ENCODE peak calls at places on chromosomes 5 and 9, in ten cellular contexts. V is H54; I is EL; B is CD4-positive, CD25-positive, alpha-beta regulatory T cell; P is WERI-Rb-1; X is ascending aorta; K is kidney; T is mammary epithelial cell; O is LoVo; U is cardiac muscle cell. G is an unnamed sample.
A peak's percentile ranks its signal among the peaks of the same experiment; 100 is the strongest.

GRCh38 chr9:137252555-137253506 is 1.7 kb downstream of the STPG3 start:
- DNase-seq in T (no peak), P (peak; percentile 55), K (no peak), I (no peak), B (no peak), V (no peak), O (no peak), X (no peak), U (peak; percentile 52), G (no peak)

GRCh38 chr5:105726093-105726492 is 1944.6 kb downstream of the EFNA5 start:
- DNase-seq in V (no peak), T (no peak), X (no peak), U (no peak), I (no peak), O (no peak), B (no peak), P (no peak), K (no peak), G (no peak)

GRCh38 chr5:68139601-68140441 is 75.7 kb upstream of the PIK3R1 start:
- DNase-seq in U (no peak), V (no peak), P (no peak), T (peak; percentile 39), X (no peak), O (no peak), I (no peak), B (no peak), K (no peak), G (no peak)

GRCh38 chr5:176822426-176823075 is 12.2 kb downstream of the UNC5A start:
- DNase-seq in P (peak; percentile 56), V (peak; percentile 54), O (peak; percentile 89), U (no peak), I (no peak), B (no peak), T (no peak), K (no peak), X (no peak), G (no peak)

GRCh38 chr5:177431317-177432142 is 5.1 kb downstream of the GRK6 start:
- DNase-seq in U (no peak), B (peak; percentile 80), I (no peak), K (peak; percentile 86), V (no peak), T (no peak), P (no peak), X (no peak), O (no peak), G (no peak)

GRCh38 chr5:65334077-65334476 is 147.6 kb downstream of the ADAMTS6 start:
- DNase-seq in X (no peak), O (peak; percentile 42), K (no peak), B (no peak), I (no peak), P (no peak), V (no peak), U (peak; percentile 46), T (peak; percentile 56), G (no peak)

GRCh38 chr5:146338774-146339714 is at the start of gene POU4F3:
- DNase-seq in I (no peak), V (no peak), X (no peak), B (no peak), P (peak; percentile 58), U (peak; percentile 34), T (no peak), O (no peak), K (no peak), G (no peak)

GRCh38 chr9:81871695-81872094 is 56.5 kb upstream of the SPATA31D4 start:
- DNase-seq in U (no peak), V (peak; percentile 62), O (no peak), I (peak; percentile 80), X (no peak), P (no peak), K (no peak), B (no peak), T (peak; percentile 56), G (peak; percentile 40)

GRCh38 chr5:76715734-76716455 is at the start of gene F2R:
- DNase-seq in I (peak; percentile 78), U (peak; percentile 80), O (peak; percentile 61), K (peak; percentile 82), T (peak; percentile 44), X (peak; percentile 69), P (peak; percentile 72), V (peak; percentile 65), B (peak; percentile 36), G (peak; percentile 38)

GRCh38 chr5:59724482-59725392 is 168.8 kb downstream of the PDE4D start:
- DNase-seq in K (no peak), I (peak; percentile 56), V (peak; percentile 23), O (peak; percentile 41), B (no peak), U (peak; percentile 60), T (peak; percentile 35), P (peak; percentile 62), X (no peak), G (no peak)

GRCh38 chr5:167987490-167988270 is 303.8 kb upstream of the WWC1 start:
- DNase-seq in P (no peak), O (no peak), B (no peak), K (no peak), U (no peak), X (no peak), I (no peak), T (no peak), V (no peak), G (no peak)

GRCh38 chr5:1272201-1272600 is 22.7 kb downstream of the TERT start:
- DNase-seq in V (no peak), X (no peak), K (no peak), T (no peak), B (no peak), I (no peak), P (no peak), U (no peak), O (no peak), G (no peak)

GRCh38 chr5:149801307-149801985 is 71.3 kb downstream of the PPARGC1B start:
- DNase-seq in U (no peak), I (no peak), O (no peak), P (peak; percentile 40), V (no peak), B (no peak), K (no peak), X (no peak), T (no peak), G (no peak)

GRCh38 chr9:122158202-122158601 is 1.4 kb downstream of the NDUFA8 start:
- DNase-seq in U (peak; percentile 24), I (peak; percentile 54), B (peak; percentile 12), O (peak; percentile 39), P (peak; percentile 56), X (no peak), V (no peak), T (peak; percentile 39), K (no peak), G (no peak)

GRCh38 chr9:21506910-21507795 is 25.0 kb upstream of the IFNE start:
- DNase-seq in O (peak; percentile 47), U (no peak), V (no peak), X (no peak), I (peak; percentile 97), P (no peak), K (no peak), T (peak; percentile 76), B (no peak), G (peak; percentile 86)

GRCh38 chr9:129574911-129575574 is 45.9 kb downstream of the C9orf50 start:
- DNase-seq in X (no peak), B (no peak), T (no peak), I (peak; percentile 63), K (no peak), O (no peak), P (peak; percentile 63), V (no peak), U (no peak), G (peak; percentile 39)

GRCh38 chr5:72108200-72109050 is 1.1 kb downstream of the MAP1B start:
- DNase-seq in O (peak; percentile 55), V (peak; percentile 63), T (peak; percentile 33), P (peak; percentile 72), B (no peak), U (peak; percentile 92), K (peak; percentile 86), I (peak; percentile 71), X (peak; percentile 93), G (peak; percentile 54)

GRCh38 chr5:12936184-12936583 is 1008.3 kb downstream of the DNAH5 start:
- DNase-seq in X (no peak), T (no peak), O (no peak), V (no peak), B (no peak), P (no peak), K (no peak), I (no peak), U (no peak), G (no peak)

GRCh38 chr5:32355694-32356093 is 43.0 kb upstream of the MTMR12 start:
- DNase-seq in V (no peak), O (no peak), I (no peak), X (no peak), T (no peak), U (no peak), P (no peak), B (no peak), K (no peak), G (no peak)

GRCh38 chr5:176996780-176997179 is 9.8 kb downstream of the UIMC1 start:
- DNase-seq in X (no peak), V (no peak), B (no peak), T (no peak), U (no peak), I (no peak), P (no peak), O (no peak), K (no peak), G (no peak)

GRCh38 chr5:111680737-111681413 is 76.1 kb downstream of the NREP start:
- DNase-seq in P (no peak), T (peak; percentile 96), X (peak; percentile 74), V (peak; percentile 45), I (peak; percentile 97), K (no peak), O (peak; percentile 78), U (no peak), B (no peak), G (peak; percentile 92)

GRCh38 chr9:3434594-3434993 is 91.2 kb downstream of the RFX3 start:
- DNase-seq in T (peak; percentile 53), U (no peak), B (no peak), V (no peak), P (no peak), O (no peak), K (no peak), X (no peak), I (peak; percentile 16), G (peak; percentile 19)

GRCh38 chr5:66174338-66174737 is 30.2 kb downstream of the SREK1 start:
- DNase-seq in U (peak; percentile 23), K (no peak), I (peak; percentile 15), V (no peak), X (no peak), T (no peak), P (no peak), B (no peak), O (no peak), G (peak; percentile 12)

GRCh38 chr5:7714119-7714518 is 136.8 kb downstream of the CFAP90 start:
- DNase-seq in V (no peak), K (no peak), P (no peak), U (no peak), T (no peak), X (no peak), O (peak; percentile 18), B (no peak), I (no peak), G (no peak)

GRCh38 chr9:136004712-136005111 is 43.5 kb upstream of the UBAC1 start:
- DNase-seq in B (no peak), K (no peak), I (no peak), X (no peak), O (no peak), V (no peak), U (no peak), P (no peak), T (no peak), G (no peak)

GRCh38 chr9:21681641-21682040 is 120.8 kb upstream of the MTAP start:
- DNase-seq in T (peak; percentile 96), I (peak; percentile 76), U (no peak), O (peak; percentile 81), V (no peak), X (no peak), P (no peak), B (no peak), K (no peak), G (peak; percentile 84)

GRCh38 chr5:173629628-173630027 is 13.2 kb upstream of the BOD1 start:
- DNase-seq in B (no peak), I (peak; percentile 15), T (no peak), X (peak; percentile 58), U (no peak), K (peak; percentile 40), V (peak; percentile 17), O (no peak), P (peak; percentile 59), G (no peak)

G was measured in stromal cell of bone marrow.